ENCODE peak calls at places on chromosome 22, in four cellular contexts. C is K562, J is GM12878, I is HepG2. P is an unnamed sample.

GRCh38 chr22:48510599-48510998 is 1317.1 kb downstream of the BRD1 start:
- DNase-seq in C (no peak), I (no peak), J (no peak), P (no peak)

GRCh38 chr22:22210889-22211833 is 33.4 kb upstream of the VPREB1 start:
- DNase-seq in C (no peak), J (no peak), I (no peak), P (no peak)

GRCh38 chr22:48055827-48056226 is 1293.4 kb downstream of the TBC1D22A start:
- DNase-seq in J (no peak), C (no peak), I (no peak), P (no peak)

GRCh38 chr22:17761145-17761488 is 13.2 kb downstream of the BID start:
- DNase-seq in I (peak), J (no peak), C (no peak), P (no peak)

GRCh38 chr22:46295277-46295971 is 1.2 kb upstream of the GTSE1 start:
- DNase-seq in I (no peak), J (no peak), C (no peak), P (no peak)

GRCh38 chr22:21078916-21079315 is 33.2 kb downstream of the LRRC74B start:
- DNase-seq in I (no peak), C (no peak), J (no peak), P (no peak)

GRCh38 chr22:48218889-48219420 is 1456.5 kb downstream of the TBC1D22A start:
- DNase-seq in J (no peak), I (no peak), C (no peak), P (no peak)

GRCh38 chr22:48101704-48102103 is 1339.3 kb downstream of the TBC1D22A start:
- DNase-seq in I (no peak), J (no peak), C (no peak), P (no peak)

GRCh38 chr22:40006641-40007040 is 11.9 kb downstream of the FAM83F start:
- DNase-seq in J (no peak), C (no peak), I (no peak), P (no peak)

GRCh38 chr22:45562537-45563361 is 60.1 kb downstream of the FBLN1 start:
- DNase-seq in C (no peak), J (no peak), I (no peak), P (no peak)

GRCh38 chr22:25735657-25736056 is 6.3 kb upstream of the MYO18B start:
- DNase-seq in I (no peak), J (no peak), C (no peak), P (no peak)

GRCh38 chr22:45226681-45227186 is 14.0 kb downstream of the KIAA0930 start:
- DNase-seq in I (no peak), J (no peak), C (no peak), P (no peak)

GRCh38 chr22:20777420-20778177 is 3.7 kb downstream of the SERPIND1 start:
- DNase-seq in J (no peak), I (peak), C (peak), P (no peak)

GRCh38 chr22:48824673-48825651 is 1002.7 kb downstream of the BRD1 start:
- DNase-seq in C (no peak), I (no peak), J (no peak), P (no peak)

GRCh38 chr22:29768052-29768680 is 997 bp downstream of the UQCR10 start:
- DNase-seq in J (no peak), C (no peak), I (no peak), P (no peak)

GRCh38 chr22:49616356-49617231 is 211.1 kb downstream of the BRD1 start:
- DNase-seq in I (no peak), J (no peak), C (no peak), P (no peak)

GRCh38 chr22:33116846-33117547 is 58.8 kb upstream of the SYN3 start:
- DNase-seq in C (no peak), I (no peak), J (no peak), P (no peak)

DNA sequence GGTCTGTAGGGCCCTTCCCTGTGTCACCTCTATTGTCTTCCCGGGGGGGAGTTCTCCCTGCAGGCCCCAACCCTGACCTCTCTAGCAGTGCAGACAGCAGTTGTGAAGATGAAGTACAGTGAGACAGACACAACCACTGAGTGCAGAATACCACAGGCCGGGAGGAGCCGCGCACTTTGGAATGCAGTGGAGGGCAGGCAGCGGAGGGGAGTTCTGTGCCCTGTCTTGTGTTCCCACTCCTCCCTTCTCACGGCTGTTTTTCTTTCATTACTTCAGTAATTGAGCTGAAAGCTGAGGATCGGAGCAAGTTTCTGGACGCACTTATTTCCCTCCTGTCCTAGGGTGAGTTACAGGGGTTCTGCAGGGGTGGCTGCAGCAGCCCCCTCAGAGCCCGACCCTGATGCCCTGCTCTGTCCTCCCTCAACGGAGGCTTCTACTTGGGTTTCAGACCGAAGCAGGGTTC is 5.6 kb downstream of the CLDN5 start:
- DNase-seq in J (no peak), C (no peak), I (no peak), P (no peak)
- TF ChIP-seq FOXK2 in J (no peak), C (no peak), I (no peak), P (no peak)

GRCh38 chr22:35866646-35867045 is 149.0 kb downstream of the APOL5 start:
- DNase-seq in J (no peak), C (no peak), I (no peak), P (no peak)
- TF ChIP-seq FOXM1 in J (no peak), C (no peak), I (no peak), P (no peak)

GRCh38 chr22:23504522-23504921 is 75.6 kb downstream of the IGLL1 start:
- DNase-seq in J (no peak), I (no peak), C (no peak), P (no peak)

GRCh38 chr22:23501708-23502107 is 78.4 kb downstream of the IGLL1 start:
- DNase-seq in J (no peak), I (no peak), C (no peak), P (no peak)

GRCh38 chr22:23501244-23501643 is 78.8 kb downstream of the IGLL1 start:
- DNase-seq in I (no peak), C (no peak), J (no peak), P (no peak)

GRCh38 chr22:23503142-23503541 is 76.9 kb downstream of the IGLL1 start:
- DNase-seq in J (no peak), I (no peak), C (no peak), P (no peak)

DNA sequence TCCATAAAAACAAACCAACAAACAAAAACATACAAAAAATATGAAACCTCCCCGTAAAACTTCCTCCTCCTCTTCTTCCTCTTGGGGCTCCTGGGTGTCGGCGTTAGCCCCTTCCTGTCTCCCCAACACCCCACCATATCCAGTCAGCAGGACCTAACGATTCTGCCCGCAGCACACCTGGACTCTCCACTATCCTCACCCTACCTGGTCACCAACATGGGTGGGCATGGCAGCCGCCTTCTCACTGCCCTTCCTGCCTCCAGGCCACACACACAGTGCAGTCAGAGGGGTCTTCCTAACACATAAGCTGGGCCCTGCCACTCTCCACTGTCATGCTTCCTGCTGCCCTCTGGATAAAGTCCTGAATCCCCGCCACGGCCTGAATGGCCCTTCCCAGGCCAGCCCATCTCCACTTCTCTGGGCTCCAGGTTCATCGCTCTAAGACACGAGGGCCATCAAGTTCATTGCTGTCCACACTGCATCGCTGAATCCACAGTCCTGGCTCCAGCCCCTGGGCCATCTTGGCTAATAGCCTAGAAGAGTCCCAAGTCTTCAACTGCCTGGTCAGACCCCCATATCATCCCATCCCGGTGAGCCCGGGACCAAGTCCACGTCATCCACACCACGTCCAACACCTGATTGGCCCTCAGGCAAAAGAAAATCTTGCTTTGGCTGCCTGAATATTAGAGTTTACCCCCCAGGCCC is 76.2 kb downstream of the IGLL1 start:
- DNase-seq in J (no peak), I (no peak), C (no peak), P (no peak)
- TF ChIP-seq FOXK2 in J (no peak), I (no peak), C (no peak), P (no peak)

DNA sequence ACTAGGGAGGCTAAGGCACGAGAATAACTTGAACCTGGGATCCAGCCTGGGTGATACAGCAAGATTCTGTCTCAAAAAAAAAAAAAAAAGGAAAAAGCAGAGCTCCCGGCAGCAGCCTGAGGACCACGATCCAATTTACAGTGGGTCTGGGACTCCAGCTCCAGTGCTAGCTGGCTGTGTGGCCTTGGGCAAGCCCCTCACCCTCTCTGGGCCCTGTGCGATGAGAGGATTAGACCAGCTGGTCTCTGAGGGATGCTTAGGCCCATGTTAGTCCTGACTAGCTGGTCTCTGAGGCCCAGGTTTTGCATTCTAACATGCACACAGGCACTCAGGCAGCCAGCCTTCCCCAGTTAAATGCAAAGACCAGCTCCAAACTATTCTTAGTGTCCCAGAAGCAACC is 13.7 kb downstream of the CARD10 start:
- DNase-seq in J (no peak), C (no peak), I (no peak), P (no peak)
- TF ChIP-seq FOXM1 in J (no peak), C (no peak), I (no peak), P (no peak)

DNA sequence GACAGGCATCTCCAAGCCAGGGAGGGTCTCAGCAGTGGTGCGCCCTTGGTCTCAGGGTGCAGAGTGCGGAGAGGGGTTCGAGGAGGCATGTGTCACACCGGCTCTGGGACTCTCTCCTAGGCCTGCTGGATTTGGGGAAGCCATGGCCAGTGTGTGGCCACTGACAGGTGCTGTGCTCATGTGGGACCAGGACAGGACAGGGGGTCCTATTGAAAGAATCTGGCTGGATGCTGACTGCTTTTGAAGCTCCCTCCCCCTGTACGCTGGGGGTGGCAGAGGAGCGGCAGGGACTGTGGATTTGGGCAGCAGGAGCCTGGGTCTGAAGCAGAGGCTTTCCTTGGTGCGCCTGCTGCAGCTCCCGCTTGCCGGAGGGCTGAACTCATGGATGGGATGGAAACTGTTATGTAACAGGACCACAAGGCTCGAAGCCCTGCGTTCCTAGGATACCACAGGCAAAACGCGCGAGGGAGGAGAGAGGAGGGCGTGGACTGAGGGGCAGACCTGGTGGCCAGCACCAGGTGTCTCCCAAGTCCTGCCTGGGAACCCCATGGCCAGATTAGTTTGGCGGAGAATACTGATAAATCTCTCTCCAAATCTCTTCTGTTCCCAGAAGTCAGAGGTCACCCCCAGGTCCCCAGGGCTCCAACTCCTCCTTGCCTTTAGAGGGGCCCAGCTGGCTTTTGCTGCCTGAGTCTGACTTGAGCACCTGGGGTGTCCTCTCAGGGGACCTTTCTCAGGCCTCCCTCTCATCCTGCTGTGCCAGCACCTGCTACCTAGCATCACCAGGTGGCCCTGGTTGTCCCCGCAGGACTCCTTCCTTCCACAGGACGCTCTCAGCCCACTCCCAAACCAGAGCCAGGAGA is 13.8 kb upstream of the TEF start:
- DNase-seq in C (no peak), I (peak), J (no peak), P (no peak)
- TF ChIP-seq FOXK2 in C (no peak), I (no peak), J (no peak), P (no peak)

GRCh38 chr22:43142881-43143562 is at the start of gene MCAT:
- DNase-seq in I (peak), J (peak), C (peak), P (peak)
- TF ChIP-seq FOXM1 in I (no peak), J (no peak), C (no peak), P (no peak)

GRCh38 chr22:27473533-27473932 is 328.0 kb downstream of the MN1 start:
- DNase-seq in I (no peak), J (no peak), C (peak), P (no peak)

GRCh38 chr22:27476318-27476717 is 325.2 kb downstream of the MN1 start:
- DNase-seq in I (no peak), C (no peak), J (no peak), P (no peak)

GRCh38 chr22:27475548-27475897 is 326.0 kb downstream of the MN1 start:
- DNase-seq in I (no peak), J (no peak), C (no peak), P (no peak)

GRCh38 chr22:27474112-27474571 is 327.4 kb downstream of the MN1 start:
- DNase-seq in J (no peak), C (no peak), I (no peak), P (no peak)

GRCh38 chr22:27474711-27475547 is 326.6 kb downstream of the MN1 start:
- DNase-seq in C (no peak), I (no peak), J (no peak), P (no peak)
- TF ChIP-seq FOXK2 in C (no peak), I (no peak), J (no peak), P (no peak)

P was measured in HEK293T.